ENCODE peak calls at places on chromosome 22, in four cellular contexts. K is esophagus squamous epithelium, T is dorsolateral prefrontal cortex, A is NB4. S is an unnamed sample.

GRCh38 chr22:27097481-27097880 is 440.1 kb downstream of the MIAT start:
- DNase-seq in K (no peak), T (no peak), A (no peak), S (no peak)

GRCh38 chr22:41775976-41776375 is 24.5 kb upstream of the CCDC134 start:
- DNase-seq in A (no peak), K (no peak), T (no peak), S (peak)

GRCh38 chr22:41571786-41572185 is 11.0 kb downstream of the CSDC2 start:
- DNase-seq in A (no peak), T (no peak), K (no peak), S (no peak)

GRCh38 chr22:47600791-47601400 is 838.4 kb downstream of the TBC1D22A start:
- DNase-seq in T (no peak), K (no peak), A (no peak), S (no peak)

GRCh38 chr22:23868580-23868979 is 10.9 kb downstream of the SLC2A11 start:
- DNase-seq in A (no peak), K (no peak), T (no peak), S (no peak)

GRCh38 chr22:46053563-46054090 is 76.7 kb upstream of the WNT7B start:
- DNase-seq in A (no peak), T (peak), K (no peak), S (no peak)

GRCh38 chr22:49373289-49373666 is 454.4 kb downstream of the BRD1 start:
- DNase-seq in A (no peak), K (no peak), T (no peak), S (no peak)

GRCh38 chr22:30575011-30575671 is 676 bp upstream of the GAL3ST1 start:
- DNase-seq in A (no peak), K (no peak), T (peak), S (no peak)

GRCh38 chr22:35620624-35621245 is 3.6 kb upstream of the MB start:
- DNase-seq in A (no peak), T (no peak), K (no peak), S (no peak)

GRCh38 chr22:44378380-44378779 is 65.6 kb upstream of the SHISAL1 start:
- DNase-seq in A (no peak), T (no peak), K (no peak), S (no peak)

GRCh38 chr22:44408227-44409192 is 89.5 kb downstream of the RTL6 start:
- DNase-seq in T (no peak), A (no peak), K (no peak), S (no peak)

DNA sequence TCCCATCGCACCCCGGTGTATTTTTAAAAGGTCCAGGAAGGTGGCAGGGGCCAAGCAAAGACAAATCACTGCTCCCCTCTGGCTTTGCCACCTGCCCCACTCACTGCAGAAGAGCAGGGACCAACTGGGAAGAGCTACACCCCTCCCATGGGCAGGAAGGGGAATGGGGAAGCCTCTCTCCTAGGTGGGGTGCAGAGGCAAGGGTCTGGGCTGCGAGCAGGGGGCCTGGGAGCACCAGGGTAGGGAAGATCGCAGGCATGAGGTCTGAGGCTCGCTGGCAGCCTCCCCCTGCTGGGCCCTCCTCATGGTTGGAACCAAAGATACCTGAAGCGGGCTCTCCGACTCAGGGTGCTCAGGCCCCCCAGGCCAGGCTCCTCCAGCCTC is 36.8 kb downstream of the PISD start:
- DNase-seq in A (no peak), K (no peak), T (no peak), S (no peak)
- H3K4me3 ChIP-seq in A (no peak), K (peak), T (peak), S (no peak)

DNA sequence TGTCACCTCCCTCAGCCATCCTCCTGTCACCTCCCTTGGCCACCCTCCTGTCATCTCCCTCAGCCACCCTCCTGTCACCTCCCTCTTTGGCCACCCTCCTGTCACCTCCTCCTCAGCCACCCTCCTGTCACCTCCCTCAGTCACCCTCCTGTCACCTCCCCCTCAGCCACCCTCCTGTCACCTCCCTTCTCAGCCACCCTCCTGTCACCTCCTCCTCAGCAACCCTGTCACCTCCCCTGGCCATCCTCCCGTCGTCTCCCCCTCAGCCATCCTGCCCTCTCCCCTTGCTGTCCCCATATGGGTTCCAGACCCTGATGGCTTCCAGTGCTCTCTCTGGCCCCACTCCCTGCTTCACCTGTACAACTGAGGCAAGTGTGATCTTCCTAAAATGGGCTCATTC is 61.8 kb downstream of the SCUBE1 start:
- DNase-seq in A (no peak), K (no peak), T (no peak), S (no peak)
- H3K4me3 ChIP-seq in A (no peak), K (no peak), T (no peak), S (no peak)

GRCh38 chr22:50532824-50533344 is 3.1 kb upstream of the TYMP start:
- DNase-seq in A (no peak), K (no peak), T (no peak), S (no peak)
- H3K4me3 ChIP-seq in A (no peak), K (peak), T (peak), S (no peak)

DNA sequence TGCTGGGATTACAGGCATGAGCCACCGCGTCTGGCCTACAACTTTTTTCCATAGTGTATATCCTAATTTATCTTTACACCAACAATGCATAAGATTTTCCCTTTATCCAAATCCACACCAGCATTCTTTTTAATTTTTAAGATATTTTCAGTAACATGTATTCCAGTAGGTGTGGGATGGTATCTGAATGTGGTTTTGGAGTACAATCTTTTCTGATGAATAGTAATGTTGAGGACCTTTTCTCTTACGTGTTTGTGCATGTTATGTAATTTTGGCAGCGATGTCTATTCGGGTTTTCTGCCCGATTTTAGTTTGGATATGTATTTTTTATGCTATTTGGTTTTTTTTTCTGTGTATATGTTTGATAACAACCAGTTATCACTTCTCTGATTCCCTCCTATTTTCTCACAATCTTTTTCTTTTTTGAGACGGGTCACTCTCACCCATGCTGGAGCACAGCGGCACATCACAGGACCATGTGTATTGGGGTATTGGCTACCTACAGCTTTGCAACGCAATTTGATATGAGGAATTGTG is 114.6 kb upstream of the GRK3 start:
- DNase-seq in A (no peak), T (no peak), K (no peak), S (no peak)
- H3K4me3 ChIP-seq in A (peak), T (peak), K (peak), S (no peak)